ENCODE peak calls at places on chromosomes 4 and X, in nine cellular contexts. H is ovary; W is mesothelial cell of epicardium; C is endodermal cell; E is lower lobe of right lung; N is GM23338; F is heart left ventricle; U is CD8-positive, alpha-beta T cell; T is IMR-90. O is an unnamed sample.

GRCh38 chr4:128288689-128289106 is 1.1 kb upstream of the PGRMC2 start:
- DNase-seq in F (no peak), U (no peak), W (no peak), C (no peak), H (no peak), T (peak), N (peak), E (no peak), O (no peak)

GRCh38 chr4:101993002-101993840 is 202.7 kb downstream of the BANK1 start:
- DNase-seq in H (no peak), W (no peak), F (no peak), N (no peak), C (no peak), U (no peak), T (no peak), E (no peak), O (no peak)

GRCh38 chr4:123867910-123868587 is 471.5 kb downstream of the SPRY1 start:
- DNase-seq in T (no peak), U (no peak), H (no peak), F (no peak), C (no peak), E (no peak), W (no peak), N (no peak), O (no peak)

GRCh38 chr4:53905935-53906377 is 158.4 kb downstream of the CHIC2 start:
- DNase-seq in W (no peak), F (peak), N (peak), T (peak), C (peak), H (peak), E (no peak), U (no peak), O (no peak)

GRCh38 chrX:68647156-68647957 is at the start of gene STARD8:
- DNase-seq in U (no peak), N (peak), H (peak), C (peak), W (peak), F (peak), T (peak), E (peak), O (no peak)

GRCh38 chr4:8580321-8581093 is at the start of gene GPR78:
- DNase-seq in U (no peak), W (peak), T (peak), C (peak), E (peak), H (peak), F (peak), N (peak), O (no peak)

GRCh38 chr4:90727938-90728337 is 600.7 kb downstream of the CCSER1 start:
- DNase-seq in T (no peak), F (no peak), U (no peak), N (peak), W (no peak), H (no peak), E (no peak), C (peak), O (no peak)

GRCh38 chr4:1043658-1044468 is 32.4 kb downstream of the FGFRL1 start:
- DNase-seq in F (peak), H (peak), E (peak), W (peak), U (no peak), C (peak), T (peak), N (peak), O (peak)

GRCh38 chr4:4655011-4655410 is 113.2 kb upstream of the STX18 start:
- DNase-seq in W (no peak), E (no peak), N (no peak), F (no peak), T (no peak), C (no peak), H (no peak), U (no peak), O (no peak)

GRCh38 chrX:1593286-1594271 is 2.2 kb downstream of the AKAP17A start:
- DNase-seq in C (peak), E (no peak), N (no peak), F (no peak), T (no peak), U (peak), W (peak), H (peak), O (peak)

GRCh38 chrX:37786666-37787337 is 6.9 kb downstream of the CYBB start:
- DNase-seq in E (no peak), C (no peak), W (no peak), F (no peak), H (no peak), N (no peak), T (no peak), U (no peak), O (no peak)

GRCh38 chrX:148573119-148573518 is 72.7 kb downstream of the AFF2 start:
- DNase-seq in T (no peak), E (no peak), H (no peak), C (peak), W (no peak), N (peak), U (no peak), F (no peak), O (no peak)

GRCh38 chrX:106612403-106612789 is 618 bp downstream of the RADX start:
- DNase-seq in C (no peak), F (no peak), T (no peak), E (no peak), H (no peak), U (no peak), N (peak), W (no peak), O (no peak)

GRCh38 chrX:29841750-29842149 is 373.6 kb upstream of the MAGEB2 start:
- DNase-seq in E (no peak), H (no peak), W (no peak), F (no peak), T (peak), N (no peak), U (no peak), C (no peak), O (no peak)

GRCh38 chr4:43564601-43565000 is 672.1 kb downstream of the GRXCR1 start:
- DNase-seq in C (no peak), T (no peak), H (no peak), F (no peak), W (no peak), E (no peak), N (no peak), U (no peak), O (no peak)

GRCh38 chr4:177302371-177303100 is 7.1 kb upstream of the NEIL3 start:
- DNase-seq in H (no peak), N (no peak), W (no peak), C (no peak), F (no peak), T (peak), E (no peak), U (no peak), O (no peak)
- TF ChIP-seq CTCF in H (no peak), N (no peak), W (no peak), C (no peak), F (no peak), T (no peak), E (no peak), U (no peak), O (no peak)

DNA sequence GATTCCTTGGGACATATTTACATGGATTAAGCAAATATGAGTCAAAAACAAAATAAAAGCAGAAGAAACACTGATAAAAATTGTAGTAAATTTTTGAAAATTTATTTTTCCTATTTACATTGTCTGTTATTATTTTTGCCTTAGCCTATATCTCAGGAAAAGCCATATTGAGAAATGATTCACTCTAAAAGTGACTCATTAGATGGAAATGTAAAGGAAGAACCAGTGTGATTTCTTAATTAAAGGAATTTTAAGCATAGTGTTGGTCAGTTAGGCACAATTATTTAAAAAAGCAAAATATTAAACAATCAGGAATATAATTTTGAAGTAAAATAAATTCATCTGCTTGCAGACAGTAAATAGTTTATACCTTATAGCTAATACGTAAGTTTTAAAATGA is 167.4 kb upstream of the NAP1L5 start:
- DNase-seq in T (peak), E (no peak), N (no peak), F (no peak), W (no peak), C (no peak), H (no peak), U (no peak), O (no peak)
- TF ChIP-seq CTCF in T (no peak), E (no peak), N (no peak), F (no peak), W (no peak), C (no peak), H (no peak), U (no peak), O (no peak)

DNA sequence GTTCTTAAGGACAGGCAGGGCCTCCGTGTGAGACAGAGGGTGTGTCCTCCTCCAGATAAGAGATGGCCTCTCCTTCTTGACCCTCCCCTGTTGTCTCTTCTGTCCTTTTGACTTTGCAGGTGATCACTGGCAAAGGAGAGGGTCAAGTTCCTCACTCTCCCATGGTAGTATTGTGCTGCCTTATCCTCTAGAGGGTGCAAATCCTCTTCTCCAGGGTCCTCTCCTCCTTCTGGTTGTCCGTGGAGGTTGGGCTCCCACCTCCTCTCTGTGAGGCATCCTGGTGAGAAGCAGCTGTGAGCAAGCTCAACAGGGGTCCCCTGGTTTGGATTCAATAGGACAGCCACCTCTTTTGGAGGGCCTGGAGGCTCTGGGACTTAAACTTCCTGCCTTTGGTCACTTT is 44.8 kb downstream of the ZNF182 start:
- DNase-seq in H (no peak), U (no peak), N (peak), W (no peak), C (peak), T (no peak), E (no peak), F (no peak), O (no peak)
- TF ChIP-seq CTCF in H (no peak), U (peak), N (peak), W (no peak), C (peak), T (peak), E (peak), F (no peak), O (no peak)

DNA sequence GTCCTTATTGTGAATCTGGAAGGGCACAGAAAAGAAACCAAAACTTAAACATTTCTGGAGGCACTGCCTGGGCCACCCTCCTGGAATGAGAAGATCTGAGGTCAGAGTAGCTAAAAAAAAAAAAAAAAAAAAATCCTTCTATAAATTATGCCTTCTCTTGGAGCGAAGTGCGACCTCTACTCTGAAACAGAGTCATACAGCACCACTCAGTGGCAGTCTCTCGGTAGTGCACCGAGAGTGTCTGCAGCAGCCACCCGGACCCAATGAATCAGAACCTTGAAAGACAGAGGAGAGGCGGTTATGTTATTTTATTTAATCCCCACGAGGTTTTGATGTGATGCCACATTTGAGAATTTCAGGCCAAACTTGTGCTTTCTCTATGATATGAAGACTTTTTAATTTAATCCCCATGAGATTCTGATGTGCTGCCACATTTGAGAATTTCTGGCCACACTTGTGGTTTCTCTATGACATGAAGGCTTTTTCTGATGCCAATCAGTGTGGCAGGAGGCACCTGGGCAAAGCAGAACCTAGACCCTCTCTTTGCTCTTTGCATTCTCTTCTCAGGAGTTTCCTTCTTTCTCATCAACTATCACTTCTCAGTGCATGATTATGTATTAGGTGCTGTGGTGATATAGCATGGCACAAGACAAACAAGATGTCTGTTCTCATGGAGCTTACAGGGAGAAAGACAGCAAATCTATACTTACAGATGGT is 5.6 kb upstream of the CT47C1 start:
- DNase-seq in T (peak), W (no peak), F (peak), H (peak), E (peak), U (no peak), N (peak), C (peak), O (no peak)
- TF ChIP-seq CTCF in T (peak), W (peak), F (peak), H (peak), E (peak), U (no peak), N (peak), C (peak), O (no peak)

GRCh38 chr4:112897548-112897947 is 151.9 kb upstream of the ANK2 start:
- DNase-seq in E (no peak), N (peak), F (no peak), C (no peak), H (no peak), W (no peak), U (no peak), T (no peak), O (no peak)
- TF ChIP-seq CTCF in E (no peak), N (peak), F (no peak), C (peak), H (no peak), W (no peak), U (no peak), T (no peak), O (no peak)